ENCODE peak calls at places on chromosomes 5 and 9, in four cellular contexts. R is ascending aorta, Z is GM23338, L is lung. K is an unnamed sample. For H3K36me3, the result is how much of the 10 kb centered on the place peaks cover.

GRCh38 chr9:5786370-5787127 is 46.4 kb downstream of the ERMP1 start:
- DNase-seq in Z (no peak), R (no peak), L (no peak), K (no peak)

GRCh38 chr9:124975131-124975530 is 34.2 kb upstream of the GOLGA1 start:
- DNase-seq in R (no peak), Z (peak), L (no peak), K (no peak)

GRCh38 chr5:180915924-180916323 is 17.0 kb downstream of the BTNL8 start:
- DNase-seq in L (no peak), Z (no peak), R (no peak), K (no peak)

GRCh38 chr5:156326718-156327259 is at the start of gene SGCD:
- DNase-seq in Z (peak), R (peak), L (no peak), K (peak)

GRCh38 chr9:113933188-113933587 is 57.1 kb downstream of the ZNF618 start:
- DNase-seq in L (peak), Z (no peak), R (peak), K (no peak)

GRCh38 chr5:142012186-142012785 is 541 bp downstream of the GNPDA1 start:
- DNase-seq in Z (peak), L (peak), R (no peak), K (no peak)

GRCh38 chr5:158727108-158727507 is 372.6 kb downstream of the EBF1 start:
- DNase-seq in L (no peak), Z (no peak), R (no peak), K (no peak)

GRCh38 chr5:14663734-14664269 is 716 bp upstream of the OTULIN start:
- DNase-seq in R (no peak), L (peak), Z (no peak), K (no peak)

GRCh38 chr5:150320048-150320555 is 17.4 kb upstream of the ARSI start:
- DNase-seq in L (peak), R (no peak), Z (no peak), K (peak)

GRCh38 chr9:75974006-75974766 is 83.7 kb downstream of the PCSK5 start:
- DNase-seq in R (peak), Z (no peak), L (no peak), K (no peak)

GRCh38 chr9:95504053-95504963 is 12.5 kb downstream of the PTCH1 start:
- DNase-seq in Z (peak), L (no peak), R (no peak), K (no peak)

GRCh38 chr5:121174351-121174750 is 677.3 kb upstream of the FTMT start:
- DNase-seq in L (no peak), Z (no peak), R (no peak), K (no peak)

GRCh38 chr5:6361101-6361500 is 17.2 kb downstream of the MED10 start:
- DNase-seq in L (no peak), Z (no peak), R (no peak), K (no peak)

GRCh38 chr5:35876454-35876853 is 19.8 kb downstream of the IL7R start:
- DNase-seq in L (no peak), R (no peak), Z (no peak), K (no peak)

GRCh38 chr5:153835891-153836515 is 202.7 kb downstream of the FAM114A2 start:
- DNase-seq in R (no peak), L (no peak), Z (no peak), K (no peak)

GRCh38 chr5:20276061-20276958 is 288.3 kb upstream of the CDH18 start:
- DNase-seq in L (no peak), Z (peak), R (no peak), K (no peak)

GRCh38 chr9:123225374-123225813 is 43.0 kb downstream of the STRBP start:
- DNase-seq in L (no peak), Z (peak), R (no peak), K (no peak)

GRCh38 chr9:133821606-133822438 is 83.7 kb upstream of the SARDH start:
- DNase-seq in R (no peak), L (no peak), Z (no peak), K (no peak)

GRCh38 chr9:95552814-95553546 is 36.2 kb upstream of the PTCH1 start:
- DNase-seq in Z (peak), R (no peak), L (peak), K (no peak)

GRCh38 chr5:32507738-32508434 is 63.3 kb upstream of the ZFR start:
- DNase-seq in Z (no peak), R (no peak), L (no peak), K (no peak)

GRCh38 chr5:171445910-171446516 is 26.6 kb downstream of the FGF18 start:
- DNase-seq in R (no peak), L (no peak), Z (no peak), K (no peak)

GRCh38 chr9:137008312-137008711 is 11.9 kb upstream of the CLIC3 start:
- DNase-seq in L (no peak), Z (no peak), R (no peak), K (no peak)

GRCh38 chr5:168171901-168172717 is 119.3 kb upstream of the WWC1 start:
- DNase-seq in R (no peak), L (no peak), Z (no peak), K (no peak)

GRCh38 chr5:52661903-52662302 is 125.8 kb upstream of the ITGA1 start:
- DNase-seq in L (no peak), R (no peak), Z (no peak), K (no peak)

GRCh38 chr9:111153973-111154590 is 115.8 kb upstream of the LPAR1 start:
- DNase-seq in R (no peak), L (no peak), Z (no peak), K (no peak)

GRCh38 chr5:53542917-53543316 is 17.5 kb upstream of the NDUFS4 start:
- DNase-seq in Z (no peak), R (no peak), L (no peak), K (no peak)

GRCh38 chr5:16313761-16314160 is 134.2 kb upstream of the MARCHF11 start:
- DNase-seq in Z (no peak), L (no peak), R (no peak), K (no peak)

GRCh38 chr5:1749346-1750124 is 50.1 kb downstream of the MRPL36 start:
- DNase-seq in Z (no peak), R (no peak), L (no peak), K (no peak)

GRCh38 chr9:15293727-15294405 is 13.2 kb downstream of the TTC39B start:
- DNase-seq in L (no peak), R (no peak), Z (no peak), K (no peak)

GRCh38 chr9:96856363-96857286 is 2.3 kb upstream of the ZNF782 start:
- DNase-seq in Z (peak), R (no peak), L (peak), K (no peak)

GRCh38 chr5:75335952-75336624 is 932 bp upstream of the HMGCR start:
- DNase-seq in Z (peak), L (peak), R (no peak), K (no peak)

GRCh38 chr5:75336625-75337336 is at the start of gene HMGCR:
- DNase-seq in R (peak), Z (peak), L (peak), K (peak)

GRCh38 chr5:75330404-75330803 is 6.6 kb upstream of the HMGCR start:
- DNase-seq in R (no peak), L (no peak), Z (no peak), K (no peak)

GRCh38 chr5:75335486-75335885 is 1.5 kb upstream of the HMGCR start:
- DNase-seq in L (no peak), Z (no peak), R (no peak), K (no peak)

DNA sequence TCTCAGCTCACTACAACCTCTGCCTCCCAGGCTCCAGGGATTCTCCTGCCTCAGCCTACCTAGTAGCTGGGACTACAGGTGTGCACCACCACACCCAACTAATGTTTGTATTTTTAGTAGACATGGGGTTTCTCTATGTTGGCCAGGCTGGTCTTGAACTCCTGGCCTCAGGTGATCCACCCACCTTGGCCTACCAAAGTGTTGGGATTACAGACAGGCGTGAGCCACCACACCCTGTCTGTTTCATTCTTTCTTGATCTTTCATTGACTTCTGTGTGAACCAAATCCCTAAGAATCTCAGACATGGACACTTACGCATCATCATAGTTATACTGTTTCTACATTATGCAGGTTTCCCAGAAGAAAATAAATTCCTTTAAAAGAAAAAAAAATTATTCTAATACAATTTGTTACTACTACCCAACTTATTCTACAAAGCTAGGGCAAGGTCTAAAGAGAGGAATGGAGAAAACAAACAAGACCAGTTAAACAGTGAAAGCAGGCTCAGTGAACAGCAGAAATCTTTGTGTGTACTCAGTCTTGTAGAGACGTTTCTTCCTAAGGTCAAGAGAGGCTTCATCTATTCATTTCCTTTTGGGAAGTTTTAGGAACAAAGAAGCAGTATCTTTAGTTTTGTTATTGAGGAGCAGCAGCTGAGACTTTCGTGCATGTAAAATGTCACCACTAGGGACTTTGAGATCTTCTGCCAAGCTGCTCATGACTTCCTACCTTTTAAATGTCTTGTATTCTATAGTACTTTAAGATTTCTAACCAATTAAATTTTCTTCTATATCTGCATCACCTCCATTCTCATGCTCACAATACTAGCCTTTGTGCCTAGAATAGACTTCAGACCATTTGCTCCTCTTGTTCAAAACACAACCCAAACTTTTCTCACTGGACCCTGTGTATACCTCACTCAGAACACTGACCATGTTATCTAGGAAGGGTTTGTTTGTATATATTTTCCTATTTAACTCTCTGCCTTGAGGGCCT is 5.6 kb upstream of the HMGCR start:
- DNase-seq in L (no peak), R (no peak), Z (peak), K (no peak)
- TF ChIP-seq CTCF in L (no peak), R (no peak), Z (no peak), K (no peak)

DNA sequence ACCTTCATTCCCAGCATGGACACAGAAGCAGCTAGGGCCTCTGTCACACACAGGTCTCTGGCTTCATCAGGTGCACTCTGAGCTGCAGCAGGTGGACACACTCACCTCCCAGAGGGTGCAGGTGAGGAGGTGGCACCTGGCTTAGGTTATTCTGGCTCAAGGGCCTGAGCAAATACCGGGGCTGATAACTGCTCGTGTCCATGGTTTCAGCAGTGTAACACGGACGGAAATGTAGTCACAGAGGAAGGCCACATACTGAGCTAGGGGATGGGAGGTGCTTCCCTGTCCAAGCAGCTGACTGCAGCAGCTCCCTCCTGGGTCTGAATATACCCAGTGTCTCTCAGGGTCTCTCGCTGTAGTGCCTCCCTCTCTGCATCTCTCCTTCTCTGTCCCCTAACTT is 5.7 kb downstream of the PHF2 start:
- DNase-seq in Z (no peak), R (no peak), L (peak), K (peak)
- H3K36me3 ChIP-seq in Z (under half), R (under half), L (under half), K (under half)

GRCh38 chr9:128361296-128361980 is 9.7 kb upstream of the URM1 start:
- DNase-seq in L (no peak), R (no peak), Z (no peak), K (no peak)
- H3K4me3 ChIP-seq in L (no peak), R (peak), Z (no peak), K (peak)

GRCh38 chr9:69204378-69204777 is 30.3 kb downstream of the TJP2 start:
- DNase-seq in Z (no peak), R (no peak), L (no peak), K (no peak)

GRCh38 chr9:69211424-69212036 is 37.5 kb downstream of the TJP2 start:
- DNase-seq in L (no peak), R (no peak), Z (no peak), K (no peak)

GRCh38 chr9:69206047-69206446 is 32.0 kb downstream of the TJP2 start:
- DNase-seq in R (no peak), Z (no peak), L (no peak), K (no peak)

GRCh38 chr9:69204869-69205268 is 30.8 kb downstream of the TJP2 start:
- DNase-seq in R (no peak), Z (peak), L (peak), K (no peak)

DNA sequence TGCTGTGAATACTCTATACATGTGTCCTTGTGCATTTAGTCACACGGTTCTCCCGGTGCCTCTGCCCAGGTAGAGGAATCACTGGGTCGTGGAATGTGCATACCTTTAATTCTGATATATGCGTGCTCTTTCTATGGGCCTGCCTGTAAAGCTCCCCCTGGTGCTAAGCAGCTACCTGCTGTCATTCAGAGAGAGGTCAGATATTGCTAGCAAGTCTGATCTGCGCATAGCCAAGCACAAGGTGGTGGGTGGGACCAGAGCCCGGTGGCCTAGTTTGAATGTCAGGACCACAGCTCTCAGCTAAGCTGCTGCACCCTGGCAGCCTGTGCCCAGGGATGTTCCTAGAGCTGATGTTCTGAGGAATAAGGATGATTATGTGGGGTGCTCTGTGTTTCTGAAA is 33.4 kb downstream of the TJP2 start:
- DNase-seq in R (no peak), L (no peak), Z (peak), K (no peak)
- TF ChIP-seq CTCF in R (no peak), L (no peak), Z (peak), K (no peak)

DNA sequence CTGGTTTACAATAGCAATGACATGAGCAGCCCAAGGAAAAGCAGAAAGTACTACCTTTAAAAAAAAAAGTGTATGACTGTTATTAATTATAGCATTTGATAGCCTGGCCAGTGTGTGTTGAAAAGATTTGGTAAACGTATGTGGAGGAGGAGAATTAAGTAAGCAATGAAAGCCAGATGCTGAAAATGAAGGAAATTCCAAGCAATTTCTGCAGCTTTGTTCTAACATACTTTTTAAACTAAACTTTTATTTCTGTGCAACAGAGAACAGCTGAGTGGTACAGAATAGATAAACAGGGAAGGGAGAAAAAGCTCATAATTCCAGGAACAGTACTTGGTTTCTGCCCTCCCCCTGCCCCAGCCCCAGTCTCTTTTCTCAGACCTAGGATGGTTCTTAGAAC is 252.6 kb downstream of the ADAMTSL1 start:
- DNase-seq in L (no peak), R (no peak), Z (no peak), K (no peak)
- H3K36me3 ChIP-seq in L (under half), R (under half), Z (under half), K (under half)

GRCh38 chr9:89418882-89419641 is 78.9 kb downstream of the SEMA4D start:
- DNase-seq in Z (no peak), R (no peak), L (no peak), K (no peak)
- H3K4me3 ChIP-seq in Z (no peak), R (no peak), L (no peak), K (no peak)

DNA sequence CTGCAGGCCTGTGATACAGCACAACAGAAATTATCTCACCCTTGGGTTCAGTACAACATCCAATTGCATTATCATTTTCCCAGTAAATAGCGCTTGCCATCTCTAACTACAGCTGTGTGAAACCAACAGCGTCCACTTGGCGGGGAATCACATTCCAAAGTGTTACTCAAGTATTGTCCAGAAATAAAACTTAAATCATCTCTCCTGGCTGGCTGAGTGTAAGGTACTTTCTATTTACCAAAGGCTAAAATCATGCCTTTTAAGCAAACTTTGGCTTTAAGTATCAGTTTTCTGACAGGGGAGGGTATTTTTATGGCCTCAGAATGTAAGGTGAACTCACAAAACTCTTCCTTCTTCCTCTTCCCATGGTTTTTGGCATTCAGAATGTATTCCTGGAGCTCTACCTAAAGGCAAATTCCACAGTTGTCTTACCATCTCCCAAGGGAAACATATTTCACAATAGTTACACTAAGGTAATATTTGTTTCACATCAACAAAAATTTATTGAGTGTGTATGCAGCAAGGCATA is 205.6 kb upstream of the MPDZ start:
- DNase-seq in Z (no peak), L (peak), R (no peak), K (no peak)
- TF ChIP-seq CTCF in Z (no peak), L (no peak), R (peak), K (peak)